ENCODE peak calls at places on chromosomes 7 and 10, in nine cellular contexts. J, R, T, X, D, P, M, C and Y are unnamed samples.

GRCh38 chr10:80553436-80553835 is 15.7 kb downstream of the SH2D4B start:
- DNase-seq in J (no peak), R (no peak), T (no peak), X (no peak), D (no peak), P (no peak), M (no peak), C (no peak), Y (no peak)

GRCh38 chr7:39733881-39734571 is 110.7 kb downstream of the RALA start:
- DNase-seq in J (no peak), R (no peak), T (no peak), X (no peak), D (peak), P (no peak), M (no peak), C (peak), Y (no peak)

GRCh38 chr10:132273966-132274365 is 33.8 kb downstream of the STK32C start:
- DNase-seq in J (no peak), R (no peak), T (no peak), X (no peak), D (no peak), P (no peak), M (no peak), C (no peak), Y (no peak)

GRCh38 chr10:118332247-118332646 is 9.9 kb downstream of the FAM204A start:
- DNase-seq in J (no peak), R (no peak), T (no peak), X (no peak), D (no peak), P (no peak), M (no peak), C (peak), Y (no peak)

GRCh38 chr7:1056006-1056784 is 11.8 kb downstream of the GPR146 start:
- DNase-seq in J (no peak), R (no peak), T (peak), X (no peak), D (no peak), P (no peak), M (no peak), C (no peak), Y (no peak)

GRCh38 chr10:68235111-68235510 is 3.2 kb upstream of the ATOH7 start:
- DNase-seq in J (no peak), R (no peak), T (no peak), X (no peak), D (no peak), P (no peak), M (no peak), C (no peak), Y (no peak)

GRCh38 chr10:117537436-117537903 is 5.1 kb upstream of the EMX2 start:
- DNase-seq in J (no peak), R (no peak), T (no peak), X (no peak), D (peak), P (no peak), M (no peak), C (peak), Y (no peak)

GRCh38 chr7:133268355-133268754 is 15.5 kb downstream of the EXOC4 start:
- DNase-seq in J (no peak), R (no peak), T (no peak), X (no peak), D (no peak), P (no peak), M (no peak), C (no peak), Y (no peak)

GRCh38 chr10:3499120-3499519 is 285.9 kb downstream of the KLF6 start:
- DNase-seq in J (no peak), R (no peak), T (no peak), X (no peak), D (no peak), P (no peak), M (no peak), C (no peak), Y (no peak)

GRCh38 chr10:124665558-124665957 is 78.6 kb downstream of the FAM53B start:
- DNase-seq in J (no peak), R (no peak), T (no peak), X (no peak), D (no peak), P (no peak), M (no peak), C (no peak), Y (no peak)

GRCh38 chr7:127532736-127533135 is 52.7 kb downstream of the GCC1 start:
- DNase-seq in J (no peak), R (no peak), T (no peak), X (no peak), D (no peak), P (no peak), M (no peak), C (no peak), Y (no peak)

GRCh38 chr10:72069751-72070501 is 18.4 kb downstream of the SPOCK2 start:
- DNase-seq in J (no peak), R (no peak), T (no peak), X (no peak), D (no peak), P (no peak), M (no peak), C (no peak), Y (no peak)
- TF ChIP-seq CTCF in J (no peak), R (peak), T (peak), X (peak), D (no peak), P (peak), M (peak), C (peak), Y (peak)

DNA sequence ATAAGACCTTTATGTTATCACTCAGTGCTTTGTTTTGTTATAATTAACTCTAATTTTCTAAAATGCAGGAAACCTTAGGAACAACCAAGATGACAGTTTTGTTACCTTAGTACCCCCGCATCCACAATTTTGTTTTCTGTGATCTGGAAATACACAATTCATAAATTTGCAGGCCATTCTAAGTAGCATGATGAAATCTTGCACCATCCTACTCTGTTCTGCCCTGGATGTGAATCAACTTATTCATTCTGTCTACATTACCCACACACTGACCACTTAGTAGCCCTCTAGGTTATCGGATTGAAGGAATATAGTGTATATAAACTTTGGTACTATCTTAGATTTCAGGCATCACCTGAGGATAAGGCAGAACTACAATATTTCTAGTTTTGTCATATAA is 155.9 kb downstream of the CTTNBP2 start:
- DNase-seq in J (no peak), R (no peak), T (no peak), X (no peak), D (no peak), P (no peak), M (no peak), C (no peak), Y (no peak)
- H3K4me3 ChIP-seq in J (no peak), R (no peak), T (no peak), X (no peak), D (no peak), P (no peak), M (no peak), C (no peak), Y (no peak)

DNA sequence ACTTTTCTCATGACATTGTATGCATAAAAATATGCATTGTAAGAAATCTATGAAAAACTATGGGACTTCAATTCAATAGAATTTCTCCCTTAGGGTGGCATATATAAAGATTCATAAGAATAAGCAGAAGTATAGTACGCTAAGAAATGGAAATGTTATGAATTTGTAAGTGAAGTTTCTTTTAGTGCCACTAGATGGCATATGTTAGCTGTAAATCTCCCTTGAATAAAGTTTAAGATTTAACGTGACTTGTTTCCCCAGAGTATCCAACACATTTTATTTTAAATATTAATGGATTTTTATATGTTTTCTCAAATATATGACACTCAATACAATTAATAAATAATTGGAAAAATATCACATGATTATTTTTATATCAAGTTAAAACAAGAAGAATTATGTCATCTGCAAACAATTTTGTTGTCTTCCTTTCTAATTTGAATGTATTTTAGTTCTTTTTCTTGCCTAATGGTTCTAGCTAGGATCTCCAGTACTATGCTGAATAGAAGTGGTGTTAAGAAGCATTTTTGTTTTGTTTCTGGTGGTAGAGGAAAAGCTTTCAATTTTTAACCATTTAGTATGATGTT is 287.2 kb downstream of the HGF start:
- DNase-seq in J (no peak), R (peak), T (no peak), X (no peak), D (no peak), P (no peak), M (no peak), C (peak), Y (no peak)
- TF ChIP-seq CTCF in J (peak), R (peak), T (peak), X (no peak), D (no peak), P (peak), M (peak), C (peak), Y (peak)

GRCh38 chr7:24981544-24981951 is 1.6 kb upstream of the OSBPL3 start:
- DNase-seq in J (peak), R (no peak), T (peak), X (no peak), D (peak), P (peak), M (peak), C (peak), Y (no peak)
- H3K4me3 ChIP-seq in J (peak), R (peak), T (peak), X (peak), D (peak), P (peak), M (peak), C (peak), Y (peak)

GRCh38 chr7:77910124-77910523 is 111.6 kb downstream of the PHTF2 start:
- DNase-seq in J (no peak), R (no peak), T (no peak), X (no peak), D (no peak), P (no peak), M (no peak), C (no peak), Y (no peak)
- TF ChIP-seq CTCF in J (no peak), R (no peak), T (peak), X (no peak), D (peak), P (no peak), M (no peak), C (no peak), Y (peak)

GRCh38 chr10:73493781-73494180 is 2.0 kb downstream of the PPP3CB start:
- DNase-seq in J (no peak), R (no peak), T (no peak), X (no peak), D (peak), P (no peak), M (no peak), C (no peak), Y (no peak)
- H3K4me3 ChIP-seq in J (peak), R (peak), T (peak), X (no peak), D (peak), P (peak), M (no peak), C (peak), Y (no peak)